ENCODE peak calls at places on chromosome 14, in four cellular contexts. P is A549, X is HepG2, V is endothelial cell of umbilical vein. A is an unnamed sample.

GRCh38 chr14:50839696-50840095 is 8.7 kb upstream of the NIN start:
- DNase-seq in P (no peak), X (no peak), V (no peak), A (no peak)

GRCh38 chr14:53218161-53218560 is 65.0 kb upstream of the DDHD1 start:
- DNase-seq in P (no peak), X (no peak), V (no peak), A (peak; percentile 3)

GRCh38 chr14:26841361-26841760 is 243.5 kb upstream of the NOVA1 start:
- DNase-seq in P (no peak), X (no peak), V (peak; percentile 51), A (no peak)

GRCh38 chr14:70094631-70095030 is 94.1 kb downstream of the SLC8A3 start:
- DNase-seq in P (no peak), X (no peak), V (no peak), A (no peak)

GRCh38 chr14:92515510-92516343 is 2.1 kb downstream of the RIN3 start:
- DNase-seq in P (no peak), X (no peak), V (no peak), A (peak; percentile 44)

GRCh38 chr14:58368951-58369350 is 26.8 kb upstream of the TOMM20L start:
- DNase-seq in P (no peak), X (no peak), V (peak; percentile 59), A (no peak)

GRCh38 chr14:74955229-74955999 is at the start of gene PGF:
- DNase-seq in P (peak; percentile 50), X (no peak), V (peak; percentile 72), A (peak; percentile 38)

GRCh38 chr14:33679461-33680225 is 271.2 kb downstream of the EGLN3 start:
- DNase-seq in P (no peak), X (no peak), V (peak; percentile 71), A (no peak)

GRCh38 chr14:58107947-58108552 is 44.0 kb downstream of the ARMH4 start:
- DNase-seq in P (peak; percentile 40), X (peak; percentile 44), V (peak; percentile 67), A (peak; percentile 64)

GRCh38 chr14:105530446-105531087 is 4.2 kb downstream of the TMEM121 start:
- DNase-seq in P (no peak), X (no peak), V (no peak), A (no peak)

GRCh38 chr14:50533314-50533705 is 941 bp upstream of the MAP4K5 start:
- DNase-seq in P (no peak), X (no peak), V (no peak), A (no peak)

GRCh38 chr14:44995770-44996294 is 33.8 kb downstream of the TOGARAM1 start:
- DNase-seq in P (no peak), X (no peak), V (no peak), A (no peak)

GRCh38 chr14:37658174-37658573 is 62.7 kb downstream of the TTC6 start:
- DNase-seq in P (no peak), X (peak; percentile 34), V (no peak), A (no peak)

GRCh38 chr14:35416108-35416750 is 11.7 kb upstream of the NFKBIA start:
- DNase-seq in P (no peak), X (no peak), V (no peak), A (no peak)

GRCh38 chr14:59664741-59665140 is 88.1 kb upstream of the CCDC175 start:
- DNase-seq in P (no peak), X (no peak), V (no peak), A (no peak)

GRCh38 chr14:96299441-96299840 is 43.4 kb downstream of the BDKRB1 start:
- DNase-seq in P (no peak), X (no peak), V (peak; percentile 76), A (no peak)

GRCh38 chr14:56805201-56805991 is 4.9 kb downstream of the OTX2 start:
- DNase-seq in P (no peak), X (no peak), V (no peak), A (no peak)
- H3K4me3 ChIP-seq in P (no peak overlapping the region), X (no peak overlapping the region), V (no peak overlapping the region), A (no peak overlapping the region)

DNA sequence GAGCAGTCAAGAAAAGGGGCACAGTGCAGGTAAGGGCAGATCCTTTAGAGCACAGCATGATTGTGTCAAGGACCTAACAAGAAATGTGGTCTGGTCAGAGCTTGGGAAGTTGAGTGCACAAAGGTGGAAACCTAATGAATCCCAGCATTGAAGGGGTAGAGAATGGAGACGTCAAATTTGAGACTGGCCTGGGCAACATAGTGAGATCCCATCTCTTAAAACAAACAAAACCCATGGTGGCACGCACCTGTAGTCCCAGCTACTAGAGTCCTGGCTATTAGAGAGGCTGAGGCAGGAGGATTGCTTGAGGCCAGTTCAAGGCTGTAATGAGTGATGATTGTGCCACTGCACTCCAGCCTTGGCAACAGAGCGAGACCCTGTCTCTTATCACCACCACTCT is 37.0 kb upstream of the CCDC88C start:
- DNase-seq in P (no peak), X (no peak), V (no peak), A (no peak)
- TF ChIP-seq POLR2A in P (no peak), X (no peak), V (no peak), A (no peak)

GRCh38 chr14:103330536-103330935 is 3.5 kb upstream of the EIF5 start:
- DNase-seq in P (no peak), X (no peak), V (no peak), A (peak; percentile 25)

GRCh38 chr14:103329421-103330347 is 4.4 kb upstream of the EIF5 start:
- DNase-seq in P (peak; percentile 35), X (peak; percentile 64), V (no peak), A (peak; percentile 87)

GRCh38 chr14:103326078-103326477 is 8.0 kb upstream of the EIF5 start:
- DNase-seq in P (no peak), X (no peak), V (no peak), A (no peak)
- TF ChIP-seq MYC in P (no peak), X (no peak), V (no peak), A (no peak)

DNA sequence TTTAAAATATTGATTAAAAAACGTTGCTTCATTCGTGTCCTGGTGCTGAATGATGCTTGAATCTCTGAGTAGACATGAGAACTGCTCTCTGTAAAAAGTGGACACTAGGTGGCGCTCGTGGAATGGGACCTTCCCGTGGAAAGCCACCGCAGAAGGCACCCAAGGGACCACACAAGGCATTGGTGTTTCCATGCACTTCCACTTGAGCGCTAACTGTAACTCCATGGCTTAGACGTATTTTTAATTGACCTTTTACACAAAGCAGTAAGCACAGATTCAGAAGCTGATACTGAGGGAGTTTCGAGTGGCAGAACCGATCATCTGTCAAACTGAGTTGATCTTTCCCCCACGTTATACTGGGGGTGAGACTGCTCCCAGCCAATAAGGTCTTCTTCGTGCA is 135.3 kb downstream of the PRKCH start:
- DNase-seq in P (peak; percentile 86), X (peak; percentile 60), V (peak; percentile 72), A (peak; percentile 84)
- H3K4me3 ChIP-seq in P (no peak overlapping the region), X (no peak overlapping the region), V (no peak overlapping the region), A (no peak overlapping the region)

GRCh38 chr14:24431569-24432258 is 2.0 kb downstream of the KHNYN start:
- DNase-seq in P (peak; percentile 93), X (peak; percentile 97), V (peak; percentile 92), A (peak; percentile 95)

GRCh38 chr14:24429395-24430142 is at the start of the genes CBLN3 and KHNYN:
- DNase-seq in P (peak; percentile 96), X (peak; percentile 94), V (peak; percentile 88), A (peak; percentile 95)

GRCh38 chr14:24428628-24429394 is 657 bp downstream of the CBLN3 start:
- DNase-seq in P (no peak), X (no peak), V (no peak), A (no peak)

GRCh38 chr14:24430682-24431568 is 1.2 kb downstream of the KHNYN start:
- DNase-seq in P (no peak), X (no peak), V (peak; percentile 41), A (peak; percentile 48)

DNA sequence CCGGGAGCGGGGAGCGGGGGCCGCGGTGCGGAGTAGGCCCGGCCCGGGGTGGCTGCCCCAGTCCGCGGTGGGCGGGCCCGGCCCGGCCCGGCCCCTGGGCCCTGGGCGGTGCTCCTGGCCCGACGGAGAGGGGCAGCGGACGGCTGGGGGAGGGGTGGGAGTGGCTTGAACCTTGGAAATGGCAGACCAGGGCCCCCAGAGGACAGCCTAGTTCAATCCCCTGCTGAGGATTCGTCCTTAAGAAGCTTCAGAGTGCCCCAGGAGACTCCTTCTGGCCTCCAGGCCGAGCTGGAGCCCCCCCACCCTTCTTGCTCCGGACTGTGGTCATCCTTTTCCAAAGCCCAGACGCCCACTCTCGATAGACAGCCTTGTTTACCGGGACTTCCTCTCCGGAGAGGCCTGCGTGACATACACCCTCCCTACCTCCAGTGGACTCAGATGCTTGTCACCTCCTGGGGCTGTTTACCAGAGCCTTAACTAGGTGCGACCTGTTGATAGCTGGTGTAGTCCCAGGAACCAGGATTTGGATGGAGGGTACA is 458 bp downstream of the KHNYN start:
- DNase-seq in P (peak; percentile 74), X (peak; percentile 71), V (peak; percentile 75), A (peak; percentile 78)
- TF ChIP-seq POLR2A in P (no peak), X (no peak), V (peak; percentile 92), A (no peak)

A was measured in NB4.